ENCODE peak calls at places on chromosomes 13 and 19, in five cellular contexts. One of them, this sample, is unnamed.

GRCh38 chr19:12996542-12997094 is 1.3 kb downstream of the NFIX start:
- DNase-seq in AG04450: no peak
- DNase-seq in heart right ventricle: peak; percentile 66
- DNase-seq in fibroblast of villous mesenchyme: no peak
- DNase-seq in CD8-positive, alpha-beta T cell: no peak
- DNase-seq in this sample: peak; percentile 46

GRCh38 chr13:37209621-37210020 is 104.2 kb upstream of the CSNK1A1L start:
- DNase-seq in CD8-positive, alpha-beta T cell: no peak
- DNase-seq in AG04450: no peak
- DNase-seq in heart right ventricle: no peak
- DNase-seq in fibroblast of villous mesenchyme: no peak
- DNase-seq in this sample: no peak

GRCh38 chr13:27269114-27269665 is 1.4 kb upstream of the RASL11A start:
- DNase-seq in AG04450: no peak
- DNase-seq in CD8-positive, alpha-beta T cell: no peak
- DNase-seq in heart right ventricle: no peak
- DNase-seq in fibroblast of villous mesenchyme: no peak
- DNase-seq in this sample: no peak

GRCh38 chr13:59413121-59413520 is 750.6 kb downstream of the DIAPH3 start:
- DNase-seq in CD8-positive, alpha-beta T cell: no peak
- DNase-seq in AG04450: no peak
- DNase-seq in fibroblast of villous mesenchyme: no peak
- DNase-seq in heart right ventricle: no peak
- DNase-seq in this sample: no peak

GRCh38 chr13:101267656-101268055 is 148.7 kb downstream of the NALCN start:
- DNase-seq in AG04450: no peak
- DNase-seq in heart right ventricle: no peak
- DNase-seq in fibroblast of villous mesenchyme: no peak
- DNase-seq in CD8-positive, alpha-beta T cell: no peak
- DNase-seq in this sample: peak; percentile 16

GRCh38 chr19:23817519-23817918 is 58.8 kb upstream of the ZNF681 start:
- DNase-seq in CD8-positive, alpha-beta T cell: peak; percentile 9
- DNase-seq in fibroblast of villous mesenchyme: peak; percentile 56
- DNase-seq in heart right ventricle: peak; percentile 21
- DNase-seq in AG04450: no peak
- DNase-seq in this sample: no peak

GRCh38 chr19:40163541-40164129 is 27.6 kb upstream of the MAP3K10 start:
- DNase-seq in AG04450: no peak
- DNase-seq in heart right ventricle: no peak
- DNase-seq in CD8-positive, alpha-beta T cell: no peak
- DNase-seq in fibroblast of villous mesenchyme: no peak
- DNase-seq in this sample: no peak

GRCh38 chr13:51955281-51955771 is 55.9 kb downstream of the ATP7B start:
- DNase-seq in heart right ventricle: no peak
- DNase-seq in AG04450: no peak
- DNase-seq in CD8-positive, alpha-beta T cell: no peak
- DNase-seq in fibroblast of villous mesenchyme: no peak
- DNase-seq in this sample: no peak

GRCh38 chr13:29523199-29523931 is 72.1 kb downstream of the SLC7A1 start:
- DNase-seq in AG04450: no peak
- DNase-seq in fibroblast of villous mesenchyme: no peak
- DNase-seq in CD8-positive, alpha-beta T cell: no peak
- DNase-seq in heart right ventricle: peak; percentile 44
- DNase-seq in this sample: peak; percentile 96

GRCh38 chr19:32676186-32676894 is 692 bp downstream of the RGS9BP start:
- DNase-seq in CD8-positive, alpha-beta T cell: no peak
- DNase-seq in heart right ventricle: peak; percentile 30
- DNase-seq in fibroblast of villous mesenchyme: no peak
- DNase-seq in AG04450: no peak
- DNase-seq in this sample: no peak

GRCh38 chr19:3065675-3066357 is 3.5 kb upstream of the TLE5 start:
- DNase-seq in heart right ventricle: no peak
- DNase-seq in fibroblast of villous mesenchyme: no peak
- DNase-seq in AG04450: no peak
- DNase-seq in CD8-positive, alpha-beta T cell: no peak
- DNase-seq in this sample: no peak

GRCh38 chr19:22945560-22945959 is 57.4 kb downstream of the ZNF728 start:
- DNase-seq in CD8-positive, alpha-beta T cell: no peak
- DNase-seq in AG04450: no peak
- DNase-seq in heart right ventricle: no peak
- DNase-seq in fibroblast of villous mesenchyme: peak; percentile 32
- DNase-seq in this sample: peak; percentile 9

GRCh38 chr13:44165172-44165894 is 208.3 kb upstream of the SERP2 start:
- DNase-seq in fibroblast of villous mesenchyme: no peak
- DNase-seq in AG04450: no peak
- DNase-seq in CD8-positive, alpha-beta T cell: no peak
- DNase-seq in heart right ventricle: no peak
- DNase-seq in this sample: no peak

GRCh38 chr19:2636897-2637683 is 65.4 kb downstream of the GNG7 start:
- DNase-seq in fibroblast of villous mesenchyme: peak; percentile 46
- DNase-seq in CD8-positive, alpha-beta T cell: peak; percentile 68
- DNase-seq in heart right ventricle: peak; percentile 71
- DNase-seq in AG04450: no peak
- DNase-seq in this sample: peak; percentile 37

GRCh38 chr13:21478881-21479808 is 20.0 kb upstream of the ZDHHC20 start:
- DNase-seq in fibroblast of villous mesenchyme: peak; percentile 84
- DNase-seq in CD8-positive, alpha-beta T cell: peak; percentile 11
- DNase-seq in heart right ventricle: no peak
- DNase-seq in AG04450: peak; percentile 47
- DNase-seq in this sample: peak; percentile 90

GRCh38 chr13:30915691-30916541 is 9.8 kb downstream of the MEDAG start:
- DNase-seq in CD8-positive, alpha-beta T cell: no peak
- DNase-seq in heart right ventricle: no peak
- DNase-seq in AG04450: no peak
- DNase-seq in fibroblast of villous mesenchyme: no peak
- DNase-seq in this sample: no peak

GRCh38 chr19:41064974-41065569 is 23.2 kb upstream of the CYP2A13 start:
- DNase-seq in AG04450: no peak
- DNase-seq in fibroblast of villous mesenchyme: peak; percentile 56
- DNase-seq in CD8-positive, alpha-beta T cell: no peak
- DNase-seq in heart right ventricle: no peak
- DNase-seq in this sample: peak; percentile 40

GRCh38 chr13:114096811-114097503 is 35.5 kb downstream of the RASA3 start:
- DNase-seq in heart right ventricle: no peak
- DNase-seq in CD8-positive, alpha-beta T cell: no peak
- DNase-seq in AG04450: no peak
- DNase-seq in fibroblast of villous mesenchyme: no peak
- DNase-seq in this sample: no peak

GRCh38 chr13:113902956-113903355 is 39.1 kb upstream of the GAS6 start:
- DNase-seq in heart right ventricle: no peak
- DNase-seq in AG04450: no peak
- DNase-seq in fibroblast of villous mesenchyme: no peak
- DNase-seq in CD8-positive, alpha-beta T cell: no peak
- DNase-seq in this sample: no peak

GRCh38 chr19:6576869-6577281 is 14.1 kb downstream of the CD70 start:
- DNase-seq in AG04450: no peak
- DNase-seq in fibroblast of villous mesenchyme: no peak
- DNase-seq in heart right ventricle: no peak
- DNase-seq in CD8-positive, alpha-beta T cell: no peak
- DNase-seq in this sample: no peak

GRCh38 chr19:17796013-17796837 is 1.3 kb downstream of the B3GNT3 start:
- DNase-seq in CD8-positive, alpha-beta T cell: no peak
- DNase-seq in heart right ventricle: no peak
- DNase-seq in AG04450: no peak
- DNase-seq in fibroblast of villous mesenchyme: no peak
- DNase-seq in this sample: no peak

GRCh38 chr13:62418872-62419271 is 1003.2 kb upstream of the PCDH20 start:
- DNase-seq in heart right ventricle: no peak
- DNase-seq in fibroblast of villous mesenchyme: no peak
- DNase-seq in AG04450: no peak
- DNase-seq in CD8-positive, alpha-beta T cell: no peak
- DNase-seq in this sample: no peak

GRCh38 chr13:21476893-21477472 is 17.9 kb upstream of the ZDHHC20 start:
- DNase-seq in fibroblast of villous mesenchyme: peak; percentile 83
- DNase-seq in heart right ventricle: peak; percentile 81
- DNase-seq in AG04450: peak; percentile 37
- DNase-seq in CD8-positive, alpha-beta T cell: peak; percentile 73
- DNase-seq in this sample: peak; percentile 84

GRCh38 chr19:17125728-17126677 is 50.4 kb downstream of the MYO9B start:
- DNase-seq in heart right ventricle: peak; percentile 64
- DNase-seq in fibroblast of villous mesenchyme: peak; percentile 52
- DNase-seq in AG04450: no peak
- DNase-seq in CD8-positive, alpha-beta T cell: peak; percentile 72
- DNase-seq in this sample: peak; percentile 49

GRCh38 chr19:45591004-45591637 is 6.5 kb upstream of the OPA3 start:
- DNase-seq in fibroblast of villous mesenchyme: peak; percentile 55
- DNase-seq in heart right ventricle: no peak
- DNase-seq in CD8-positive, alpha-beta T cell: peak; percentile 14
- DNase-seq in AG04450: no peak
- DNase-seq in this sample: no peak

GRCh38 chr19:8050274-8051096 is 2.1 kb upstream of the CCL25 start:
- DNase-seq in fibroblast of villous mesenchyme: peak; percentile 74
- DNase-seq in CD8-positive, alpha-beta T cell: peak; percentile 62
- DNase-seq in AG04450: peak; percentile 20
- DNase-seq in heart right ventricle: peak; percentile 84
- DNase-seq in this sample: peak; percentile 45

GRCh38 chr13:113669871-113670341 is 2.9 kb downstream of the GRK1 start:
- DNase-seq in heart right ventricle: no peak
- DNase-seq in AG04450: no peak
- DNase-seq in fibroblast of villous mesenchyme: no peak
- DNase-seq in CD8-positive, alpha-beta T cell: no peak
- DNase-seq in this sample: no peak

GRCh38 chr19:17128820-17129219 is 53.2 kb downstream of the MYO9B start:
- DNase-seq in CD8-positive, alpha-beta T cell: no peak
- DNase-seq in AG04450: no peak
- DNase-seq in heart right ventricle: no peak
- DNase-seq in fibroblast of villous mesenchyme: no peak
- DNase-seq in this sample: no peak

GRCh38 chr19:30512748-30513389 is 140.7 kb downstream of the ZNF536 start:
- DNase-seq in CD8-positive, alpha-beta T cell: no peak
- DNase-seq in heart right ventricle: no peak
- DNase-seq in fibroblast of villous mesenchyme: no peak
- DNase-seq in AG04450: no peak
- DNase-seq in this sample: no peak

GRCh38 chr13:58429917-58430316 is 798.4 kb downstream of the PCDH17 start:
- DNase-seq in fibroblast of villous mesenchyme: no peak
- DNase-seq in CD8-positive, alpha-beta T cell: no peak
- DNase-seq in heart right ventricle: no peak
- DNase-seq in AG04450: no peak
- DNase-seq in this sample: no peak

GRCh38 chr13:97174638-97175037 is 47.5 kb upstream of the MBNL2 start:
- DNase-seq in AG04450: no peak
- DNase-seq in fibroblast of villous mesenchyme: no peak
- DNase-seq in CD8-positive, alpha-beta T cell: no peak
- DNase-seq in heart right ventricle: no peak
- DNase-seq in this sample: no peak

GRCh38 chr13:19852766-19853165 is 10.7 kb downstream of the ZMYM5 start:
- DNase-seq in CD8-positive, alpha-beta T cell: no peak
- DNase-seq in fibroblast of villous mesenchyme: no peak
- DNase-seq in heart right ventricle: no peak
- DNase-seq in AG04450: no peak
- DNase-seq in this sample: no peak

GRCh38 chr13:98397221-98397620 is 179.7 kb downstream of the STK24 start:
- DNase-seq in heart right ventricle: no peak
- DNase-seq in AG04450: no peak
- DNase-seq in CD8-positive, alpha-beta T cell: no peak
- DNase-seq in fibroblast of villous mesenchyme: peak; percentile 30
- DNase-seq in this sample: peak; percentile 41
- TF ChIP-seq CTCF in heart right ventricle: peak; percentile 44
- TF ChIP-seq CTCF in AG04450: peak; percentile 55
- TF ChIP-seq CTCF in CD8-positive, alpha-beta T cell: no peak
- TF ChIP-seq CTCF in fibroblast of villous mesenchyme: peak; percentile 39
- TF ChIP-seq CTCF in this sample: peak; percentile 44

DNA sequence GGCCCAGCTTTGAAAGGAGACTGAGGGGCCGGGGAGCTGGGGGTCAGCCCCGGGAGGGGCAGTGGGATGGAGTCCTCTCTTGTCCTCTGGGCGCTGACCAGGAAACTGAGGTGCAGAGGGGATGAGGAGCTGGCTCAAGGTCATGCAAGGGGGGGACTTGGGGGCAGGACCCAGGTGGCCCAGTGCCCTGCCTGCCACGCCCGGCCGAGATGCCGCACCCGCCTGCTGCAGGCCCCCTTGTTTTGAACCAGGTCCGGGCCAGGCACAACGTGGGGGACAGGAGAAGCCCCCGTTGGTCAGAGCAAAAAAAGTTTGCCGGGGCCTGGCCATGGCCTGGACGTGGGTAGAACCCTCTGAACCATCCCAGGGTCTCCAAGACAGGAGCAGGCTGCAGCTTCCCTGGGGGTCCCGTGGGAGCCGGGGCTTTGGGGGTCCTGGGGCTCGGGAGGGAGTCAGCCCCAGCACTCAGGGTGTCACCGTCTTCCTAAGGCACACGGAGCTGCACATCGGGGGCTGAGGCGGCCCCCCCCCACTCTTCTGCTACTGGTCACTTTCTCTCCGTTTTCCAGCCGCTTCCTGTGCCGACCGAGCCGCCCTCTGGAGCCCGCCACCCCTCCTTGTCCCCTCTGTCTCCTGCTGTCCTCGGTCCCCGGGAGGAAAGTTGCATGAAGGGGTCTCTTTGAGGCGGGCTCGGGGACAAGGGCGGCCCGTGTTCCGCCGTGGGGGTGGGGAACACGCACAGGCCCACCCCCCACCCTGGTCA is 1.4 kb downstream of the EFNA2 start:
- DNase-seq in AG04450: no peak
- DNase-seq in heart right ventricle: no peak
- DNase-seq in CD8-positive, alpha-beta T cell: no peak
- DNase-seq in fibroblast of villous mesenchyme: no peak
- DNase-seq in this sample: no peak
- H3K4me3 ChIP-seq in AG04450: no peak overlapping the region
- H3K4me3 ChIP-seq in heart right ventricle: no peak overlapping the region
- H3K4me3 ChIP-seq in CD8-positive, alpha-beta T cell: no peak overlapping the region
- H3K4me3 ChIP-seq in fibroblast of villous mesenchyme: no peak overlapping the region
- H3K4me3 ChIP-seq in this sample: no peak overlapping the region

GRCh38 chr19:50459067-50459456 is 17.2 kb upstream of the EMC10 start:
- DNase-seq in AG04450: no peak
- DNase-seq in CD8-positive, alpha-beta T cell: no peak
- DNase-seq in heart right ventricle: no peak
- DNase-seq in fibroblast of villous mesenchyme: no peak
- DNase-seq in this sample: no peak

GRCh38 chr19:50453243-50453642 is 20.6 kb downstream of the MYBPC2 start:
- DNase-seq in CD8-positive, alpha-beta T cell: no peak
- DNase-seq in heart right ventricle: no peak
- DNase-seq in AG04450: no peak
- DNase-seq in fibroblast of villous mesenchyme: no peak
- DNase-seq in this sample: no peak

GRCh38 chr19:50458396-50459066 is 17.8 kb upstream of the EMC10 start:
- DNase-seq in fibroblast of villous mesenchyme: no peak
- DNase-seq in AG04450: no peak
- DNase-seq in heart right ventricle: no peak
- DNase-seq in CD8-positive, alpha-beta T cell: no peak
- DNase-seq in this sample: peak; percentile 6

GRCh38 chr19:50457300-50457699 is 19.0 kb upstream of the EMC10 start:
- DNase-seq in AG04450: no peak
- DNase-seq in heart right ventricle: no peak
- DNase-seq in fibroblast of villous mesenchyme: no peak
- DNase-seq in CD8-positive, alpha-beta T cell: no peak
- DNase-seq in this sample: no peak

GRCh38 chr19:50455992-50456391 is 20.3 kb upstream of the EMC10 start:
- DNase-seq in AG04450: no peak
- DNase-seq in CD8-positive, alpha-beta T cell: no peak
- DNase-seq in heart right ventricle: no peak
- DNase-seq in fibroblast of villous mesenchyme: no peak
- DNase-seq in this sample: no peak
- TF ChIP-seq CTCF in AG04450: no peak
- TF ChIP-seq CTCF in CD8-positive, alpha-beta T cell: no peak
- TF ChIP-seq CTCF in heart right ventricle: no peak
- TF ChIP-seq CTCF in fibroblast of villous mesenchyme: no peak
- TF ChIP-seq CTCF in this sample: no peak

GRCh38 chr19:57914517-57914916 is 1.9 kb downstream of the ZNF417 start:
- DNase-seq in heart right ventricle: no peak
- DNase-seq in AG04450: no peak
- DNase-seq in CD8-positive, alpha-beta T cell: no peak
- DNase-seq in fibroblast of villous mesenchyme: no peak
- DNase-seq in this sample: no peak
- H3K4me3 ChIP-seq in heart right ventricle: no peak overlapping the region
- H3K4me3 ChIP-seq in AG04450: no peak overlapping the region
- H3K4me3 ChIP-seq in CD8-positive, alpha-beta T cell: no peak overlapping the region
- H3K4me3 ChIP-seq in fibroblast of villous mesenchyme: no peak overlapping the region
- H3K4me3 ChIP-seq in this sample: no peak overlapping the region

This sample was measured in fibroblast of the aortic adventitia.